ENCODE peak calls at places on chromosomes 6 and 20, in seven cellular contexts. D is left cardiac atrium; F is T-cell; C is GM23338; Z is activated naive CD4-positive, alpha-beta T cell; V is stimulated activated CD4-positive, alpha-beta T cell treated with anti-CD3 and anti-CD28 coated beads, TNF-alpha, amount 100 ng/mL, for 1 hour; W is GM04503. X is an unnamed sample.

GRCh38 chr6:166308769-166309589 is 787 bp upstream of the PRR18 start:
- DNase-seq in D (no peak), F (no peak), C (peak), Z (no peak), V (no peak), W (no peak), X (no peak)

GRCh38 chr6:3630258-3630828 is 121.2 kb downstream of the PXDC1 start:
- DNase-seq in D (no peak), F (no peak), C (no peak), Z (no peak), V (no peak), W (no peak), X (no peak)

GRCh38 chr20:49775229-49775693 is 37.4 kb upstream of the SLC9A8 start:
- DNase-seq in D (peak), F (no peak), C (peak), Z (no peak), V (no peak), W (no peak), X (no peak)

GRCh38 chr6:28489366-28490190 is 26.0 kb downstream of the GPX6 start:
- DNase-seq in D (peak), F (no peak), C (peak), Z (no peak), V (no peak), W (no peak), X (no peak)

GRCh38 chr6:162922816-162923215 is 195.0 kb downstream of the PACRG start:
- DNase-seq in D (no peak), F (no peak), C (no peak), Z (no peak), V (no peak), W (no peak), X (no peak)

GRCh38 chr6:130769812-130770211 is 57.4 kb upstream of the SMLR1 start:
- DNase-seq in D (no peak), F (no peak), C (no peak), Z (no peak), V (no peak), W (no peak), X (no peak)

GRCh38 chr20:34522969-34523871 is 7.0 kb downstream of the DYNLRB1 start:
- DNase-seq in D (no peak), F (peak), C (peak), Z (no peak), V (no peak), W (peak), X (peak)

GRCh38 chr6:148343383-148343782 is 745 bp downstream of the SASH1 start:
- DNase-seq in D (no peak), F (no peak), C (no peak), Z (no peak), V (no peak), W (no peak), X (no peak)

GRCh38 chr20:60057866-60058807 is 99.9 kb downstream of the CDH26 start:
- DNase-seq in D (peak), F (peak), C (peak), Z (no peak), V (no peak), W (no peak), X (no peak)

GRCh38 chr6:105733556-105734162 is 330.8 kb upstream of the PREP start:
- DNase-seq in D (no peak), F (no peak), C (peak), Z (no peak), V (no peak), W (no peak), X (no peak)

GRCh38 chr6:11712760-11713159 is 65.8 kb downstream of the ADTRP start:
- DNase-seq in D (peak), F (no peak), C (no peak), Z (no peak), V (no peak), W (no peak), X (no peak)

GRCh38 chr20:23436681-23437080 is 2.8 kb upstream of the CSTL1 start:
- DNase-seq in D (no peak), F (no peak), C (no peak), Z (no peak), V (no peak), W (no peak), X (no peak)

GRCh38 chr6:111207141-111207858 is 120.0 kb downstream of the SLC16A10 start:
- DNase-seq in D (no peak), F (no peak), C (no peak), Z (no peak), V (no peak), W (no peak), X (no peak)

GRCh38 chr6:89997456-89998445 is 103.5 kb downstream of the GJA10 start:
- DNase-seq in D (peak), F (no peak), C (no peak), Z (no peak), V (no peak), W (peak), X (no peak)

GRCh38 chr20:54128175-54128574 is 45.6 kb downstream of the CYP24A1 start:
- DNase-seq in D (no peak), F (no peak), C (no peak), Z (no peak), V (no peak), W (no peak), X (no peak)

GRCh38 chr6:14660767-14661166 is 543.2 kb downstream of the CD83 start:
- DNase-seq in D (no peak), F (no peak), C (no peak), Z (no peak), V (no peak), W (no peak), X (no peak)

GRCh38 chr20:6057139-6057538 is 3.3 kb upstream of the LRRN4 start:
- DNase-seq in D (no peak), F (no peak), C (no peak), Z (no peak), V (no peak), W (no peak), X (no peak)

GRCh38 chr6:133610271-133610840 is 278.6 kb upstream of the TCF21 start:
- DNase-seq in D (no peak), F (no peak), C (no peak), Z (no peak), V (no peak), W (no peak), X (no peak)

GRCh38 chr20:10877345-10877744 is 203.5 kb upstream of the JAG1 start:
- DNase-seq in D (peak), F (no peak), C (no peak), Z (no peak), V (no peak), W (no peak), X (no peak)

GRCh38 chr6:8047466-8048292 is 16.5 kb downstream of the BLOC1S5 start:
- DNase-seq in D (no peak), F (no peak), C (no peak), Z (no peak), V (no peak), W (no peak), X (no peak)

X was measured in activated T-helper 9 cell treated with anti-CD3 and anti-CD28 coated beads, Interleukin-2, amount 50 U/mL, for 16 hours.